ENCODE peak calls at places on chromosomes 16 and 17, in five cellular contexts. One of them, this sample, is unnamed.

GRCh38 chr16:64920211-64920610 is 201.7 kb downstream of the CDH11 start:
- DNase-seq in IMR-90: no peak
- DNase-seq in A549: no peak
- DNase-seq in SK-N-SH: no peak
- DNase-seq in K562: no peak
- DNase-seq in this sample: no peak

GRCh38 chr16:83882118-83882879 is 16.6 kb upstream of the MLYCD start:
- DNase-seq in IMR-90: no peak
- DNase-seq in A549: no peak
- DNase-seq in SK-N-SH: no peak
- DNase-seq in K562: no peak
- DNase-seq in this sample: no peak

GRCh38 chr17:32240745-32241144 is 24.9 kb upstream of the RHBDL3 start:
- DNase-seq in IMR-90: no peak
- DNase-seq in A549: no peak
- DNase-seq in SK-N-SH: no peak
- DNase-seq in K562: peak; percentile 32
- DNase-seq in this sample: no peak

GRCh38 chr16:14486520-14487303 is 143.3 kb downstream of the PARN start:
- DNase-seq in IMR-90: peak; percentile 94
- DNase-seq in A549: peak; percentile 94
- DNase-seq in SK-N-SH: peak; percentile 68
- DNase-seq in K562: peak; percentile 95
- DNase-seq in this sample: no peak

GRCh38 chr16:82192665-82193064 is 22.6 kb upstream of the MPHOSPH6 start:
- DNase-seq in IMR-90: peak; percentile 88
- DNase-seq in A549: no peak
- DNase-seq in SK-N-SH: no peak
- DNase-seq in K562: no peak
- DNase-seq in this sample: no peak

GRCh38 chr17:74373838-74374606 is 6.7 kb downstream of the GPR142 start:
- DNase-seq in IMR-90: no peak
- DNase-seq in A549: no peak
- DNase-seq in SK-N-SH: no peak
- DNase-seq in K562: no peak
- DNase-seq in this sample: no peak

GRCh38 chr17:35713069-35713728 is 18.2 kb upstream of the RASL10B start:
- DNase-seq in IMR-90: peak; percentile 94
- DNase-seq in A549: no peak
- DNase-seq in SK-N-SH: peak; percentile 39
- DNase-seq in K562: no peak
- DNase-seq in this sample: no peak

GRCh38 chr16:19147627-19148026 is 20.4 kb upstream of the SYT17 start:
- DNase-seq in IMR-90: no peak
- DNase-seq in A549: no peak
- DNase-seq in SK-N-SH: no peak
- DNase-seq in K562: no peak
- DNase-seq in this sample: no peak

GRCh38 chr16:86621966-86622365 is 43.6 kb downstream of the FOXL1 start:
- DNase-seq in IMR-90: no peak
- DNase-seq in A549: no peak
- DNase-seq in SK-N-SH: no peak
- DNase-seq in K562: no peak
- DNase-seq in this sample: no peak

GRCh38 chr16:2428051-2428786 is 1.0 kb upstream of the CCNF start:
- DNase-seq in IMR-90: no peak
- DNase-seq in A549: no peak
- DNase-seq in SK-N-SH: peak; percentile 68
- DNase-seq in K562: peak; percentile 87
- DNase-seq in this sample: no peak

GRCh38 chr16:1188781-1189189 is 35.9 kb downstream of the CACNA1H start:
- DNase-seq in IMR-90: peak; percentile 30
- DNase-seq in A549: no peak
- DNase-seq in SK-N-SH: no peak
- DNase-seq in K562: peak; percentile 72
- DNase-seq in this sample: no peak

GRCh38 chr16:84117482-84117843 is 721 bp upstream of the MBTPS1 start:
- DNase-seq in IMR-90: peak; percentile 31
- DNase-seq in A549: peak; percentile 28
- DNase-seq in SK-N-SH: peak; percentile 57
- DNase-seq in K562: peak; percentile 75
- DNase-seq in this sample: no peak

GRCh38 chr17:71764507-71764906 is 356.3 kb upstream of the SOX9 start:
- DNase-seq in IMR-90: no peak
- DNase-seq in A549: peak; percentile 7
- DNase-seq in SK-N-SH: peak; percentile 24
- DNase-seq in K562: no peak
- DNase-seq in this sample: no peak

GRCh38 chr16:47565454-47565853 is 104.3 kb downstream of the PHKB start:
- DNase-seq in IMR-90: peak; percentile 66
- DNase-seq in A549: no peak
- DNase-seq in SK-N-SH: no peak
- DNase-seq in K562: peak; percentile 25
- DNase-seq in this sample: no peak

GRCh38 chr17:56316604-56317003 is 163.3 kb downstream of the ANKFN1 start:
- DNase-seq in IMR-90: no peak
- DNase-seq in A549: no peak
- DNase-seq in SK-N-SH: no peak
- DNase-seq in K562: no peak
- DNase-seq in this sample: no peak
- TF ChIP-seq RCOR1 in IMR-90: no peak
- TF ChIP-seq RCOR1 in A549: no peak
- TF ChIP-seq RCOR1 in SK-N-SH: no peak
- TF ChIP-seq RCOR1 in K562: no peak
- TF ChIP-seq RCOR1 in this sample: no peak

GRCh38 chr17:49383048-49383447 is 21.0 kb upstream of the ZNF652 start:
- DNase-seq in IMR-90: no peak
- DNase-seq in A549: no peak
- DNase-seq in SK-N-SH: no peak
- DNase-seq in K562: no peak
- DNase-seq in this sample: no peak

GRCh38 chr17:49381793-49382192 is 19.7 kb upstream of the ZNF652 start:
- DNase-seq in IMR-90: no peak
- DNase-seq in A549: no peak
- DNase-seq in SK-N-SH: no peak
- DNase-seq in K562: no peak
- DNase-seq in this sample: no peak

GRCh38 chr17:49381033-49381432 is 19.0 kb upstream of the ZNF652 start:
- DNase-seq in IMR-90: no peak
- DNase-seq in A549: no peak
- DNase-seq in SK-N-SH: no peak
- DNase-seq in K562: no peak
- DNase-seq in this sample: no peak

GRCh38 chr17:49384962-49385361 is 22.9 kb upstream of the ZNF652 start:
- DNase-seq in IMR-90: no peak
- DNase-seq in A549: no peak
- DNase-seq in SK-N-SH: no peak
- DNase-seq in K562: no peak
- DNase-seq in this sample: no peak

GRCh38 chr17:49382556-49382955 is 20.5 kb upstream of the ZNF652 start:
- DNase-seq in IMR-90: no peak
- DNase-seq in A549: no peak
- DNase-seq in SK-N-SH: no peak
- DNase-seq in K562: no peak
- DNase-seq in this sample: no peak
- TF ChIP-seq RCOR1 in IMR-90: no peak
- TF ChIP-seq RCOR1 in A549: no peak
- TF ChIP-seq RCOR1 in SK-N-SH: no peak
- TF ChIP-seq RCOR1 in K562: no peak
- TF ChIP-seq RCOR1 in this sample: no peak

GRCh38 chr16:89052824-89053724 is 40.6 kb upstream of the ACSF3 start:
- DNase-seq in IMR-90: peak; percentile 2
- DNase-seq in A549: peak; percentile 83
- DNase-seq in SK-N-SH: peak; percentile 90
- DNase-seq in K562: peak; percentile 57
- DNase-seq in this sample: no peak
- TF ChIP-seq RCOR1 in IMR-90: no peak
- TF ChIP-seq RCOR1 in A549: no peak
- TF ChIP-seq RCOR1 in SK-N-SH: no peak
- TF ChIP-seq RCOR1 in K562: no peak
- TF ChIP-seq RCOR1 in this sample: no peak

DNA sequence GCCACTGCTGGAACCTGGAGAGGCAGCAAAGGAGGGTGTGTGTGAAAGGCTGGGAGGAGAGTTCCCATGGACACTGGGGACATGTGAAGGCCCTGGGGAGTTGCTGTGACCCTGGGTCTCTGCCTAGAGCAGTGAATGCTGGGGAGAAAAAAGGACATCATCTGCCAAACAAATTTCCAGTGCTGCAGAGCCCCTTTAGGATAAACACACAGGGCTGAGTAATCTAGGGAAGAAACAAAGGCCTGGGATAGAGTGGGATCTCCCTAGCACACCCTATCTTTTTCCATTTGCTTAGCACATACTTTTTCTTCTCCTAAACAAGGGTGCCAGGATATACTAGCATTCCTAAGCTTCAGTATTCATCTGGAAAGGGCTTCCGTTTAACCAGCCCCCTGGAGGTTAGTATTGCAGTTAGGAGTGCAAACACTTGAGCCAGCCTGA is 3.3 kb upstream of the HIGD1B start:
- DNase-seq in IMR-90: peak; percentile 70
- DNase-seq in A549: no peak
- DNase-seq in SK-N-SH: no peak
- DNase-seq in K562: no peak
- DNase-seq in this sample: no peak
- TF ChIP-seq RCOR1 in IMR-90: no peak
- TF ChIP-seq RCOR1 in A549: no peak
- TF ChIP-seq RCOR1 in SK-N-SH: no peak
- TF ChIP-seq RCOR1 in K562: no peak
- TF ChIP-seq RCOR1 in this sample: no peak

GRCh38 chr17:9937164-9937835 is 32.2 kb upstream of the RCVRN start:
- DNase-seq in IMR-90: no peak
- DNase-seq in A549: no peak
- DNase-seq in SK-N-SH: no peak
- DNase-seq in K562: no peak
- DNase-seq in this sample: no peak
- TF ChIP-seq RCOR1 in IMR-90: no peak
- TF ChIP-seq RCOR1 in A549: no peak
- TF ChIP-seq RCOR1 in SK-N-SH: no peak
- TF ChIP-seq RCOR1 in K562: no peak
- TF ChIP-seq RCOR1 in this sample: no peak

GRCh38 chr17:1040216-1040600 is 43.3 kb downstream of the TIMM22 start:
- DNase-seq in IMR-90: no peak
- DNase-seq in A549: no peak
- DNase-seq in SK-N-SH: no peak
- DNase-seq in K562: no peak
- DNase-seq in this sample: no peak

GRCh38 chr17:1039119-1039507 is 42.2 kb downstream of the TIMM22 start:
- DNase-seq in IMR-90: no peak
- DNase-seq in A549: no peak
- DNase-seq in SK-N-SH: no peak
- DNase-seq in K562: no peak
- DNase-seq in this sample: no peak

GRCh38 chr17:1038459-1039118 is 41.7 kb downstream of the TIMM22 start:
- DNase-seq in IMR-90: no peak
- DNase-seq in A549: no peak
- DNase-seq in SK-N-SH: no peak
- DNase-seq in K562: no peak
- DNase-seq in this sample: no peak

GRCh38 chr17:1041746-1042145 is 44.8 kb downstream of the TIMM22 start:
- DNase-seq in IMR-90: no peak
- DNase-seq in A549: no peak
- DNase-seq in SK-N-SH: no peak
- DNase-seq in K562: no peak
- DNase-seq in this sample: no peak

DNA sequence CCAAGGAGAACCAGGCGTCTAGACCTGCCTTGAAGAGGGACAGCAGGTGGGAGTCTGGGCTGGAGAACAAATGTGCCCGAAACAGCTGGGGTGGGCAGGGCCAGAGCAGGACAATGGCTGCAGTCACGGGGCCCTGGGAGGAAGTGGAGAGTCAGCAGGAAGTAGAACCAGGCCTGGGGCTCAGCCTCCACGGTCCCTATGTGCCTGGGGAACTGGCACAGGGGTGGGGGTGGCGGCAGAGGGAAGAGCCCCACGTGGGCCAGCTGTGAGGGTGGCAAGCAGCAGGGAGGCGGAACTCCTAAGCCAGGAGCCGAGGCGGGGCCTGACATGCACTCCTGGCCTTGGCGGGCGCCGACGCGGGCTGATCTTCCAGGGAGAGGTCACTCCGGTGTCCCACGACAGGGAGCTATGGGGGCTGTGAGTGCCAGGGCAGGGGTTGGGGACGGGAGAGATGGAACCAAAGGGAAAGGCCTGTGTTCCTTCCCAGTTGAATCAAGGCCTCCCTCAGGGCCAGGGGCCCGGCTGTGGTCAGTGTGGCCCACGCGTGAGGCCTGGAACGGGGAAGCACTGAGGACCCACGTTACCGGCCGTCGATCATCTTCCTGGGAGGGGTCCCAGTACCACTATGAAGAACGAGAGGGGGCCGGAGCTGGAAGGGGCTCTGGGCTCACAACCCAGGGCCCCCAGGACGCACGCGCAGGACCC is 42.7 kb downstream of the TIMM22 start:
- DNase-seq in IMR-90: no peak
- DNase-seq in A549: no peak
- DNase-seq in SK-N-SH: no peak
- DNase-seq in K562: no peak
- DNase-seq in this sample: no peak
- TF ChIP-seq RCOR1 in IMR-90: no peak
- TF ChIP-seq RCOR1 in A549: no peak
- TF ChIP-seq RCOR1 in SK-N-SH: no peak
- TF ChIP-seq RCOR1 in K562: no peak
- TF ChIP-seq RCOR1 in this sample: no peak

GRCh38 chr17:9241774-9242496 is 220.6 kb downstream of the NTN1 start:
- DNase-seq in IMR-90: no peak
- DNase-seq in A549: no peak
- DNase-seq in SK-N-SH: no peak
- DNase-seq in K562: no peak
- DNase-seq in this sample: no peak

GRCh38 chr17:9240659-9241370 is 219.5 kb downstream of the NTN1 start:
- DNase-seq in IMR-90: peak; percentile 54
- DNase-seq in A549: no peak
- DNase-seq in SK-N-SH: no peak
- DNase-seq in K562: peak; percentile 32
- DNase-seq in this sample: no peak

GRCh38 chr17:9239821-9240658 is 218.7 kb downstream of the NTN1 start:
- DNase-seq in IMR-90: peak; percentile 39
- DNase-seq in A549: peak; percentile 66
- DNase-seq in SK-N-SH: peak; percentile 97
- DNase-seq in K562: peak; percentile 60
- DNase-seq in this sample: no peak

GRCh38 chr17:9242497-9242881 is 221.2 kb downstream of the NTN1 start:
- DNase-seq in IMR-90: no peak
- DNase-seq in A549: no peak
- DNase-seq in SK-N-SH: no peak
- DNase-seq in K562: no peak
- DNase-seq in this sample: no peak

DNA sequence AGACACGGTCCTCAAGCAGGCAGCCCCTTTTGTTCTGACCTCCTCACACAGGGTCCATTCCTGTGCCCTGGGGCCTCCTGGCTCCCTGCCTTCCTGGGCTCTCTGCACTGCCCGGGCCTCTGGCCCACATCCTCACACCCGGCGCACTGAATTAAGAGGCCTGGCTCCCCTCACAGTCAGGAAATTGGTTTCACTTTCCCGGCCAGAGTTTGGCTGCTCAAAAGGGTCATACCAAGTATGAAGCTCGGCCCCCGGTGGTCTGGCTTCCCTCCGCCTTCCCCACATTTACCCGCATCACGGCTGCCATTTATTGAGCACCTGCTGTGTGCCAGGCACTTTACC is 220.0 kb downstream of the NTN1 start:
- DNase-seq in IMR-90: no peak
- DNase-seq in A549: no peak
- DNase-seq in SK-N-SH: peak; percentile 68
- DNase-seq in K562: no peak
- DNase-seq in this sample: no peak
- TF ChIP-seq RCOR1 in IMR-90: no peak
- TF ChIP-seq RCOR1 in A549: no peak
- TF ChIP-seq RCOR1 in SK-N-SH: no peak
- TF ChIP-seq RCOR1 in K562: no peak
- TF ChIP-seq RCOR1 in this sample: no peak

This sample was measured in GM12878.